ENCODE peak calls at places on chromosome 2, in seven cellular contexts. One of them, this sample, is unnamed.

GRCh38 chr2:113084249-113085000 is 16.7 kb downstream of the IL1F10 start:
- DNase-seq in RWPE2: no peak
- DNase-seq in CD4-positive, alpha-beta T cell: no peak
- DNase-seq in ELR: peak; percentile 44
- DNase-seq in fibroblast of the aortic adventitia: peak; percentile 44
- DNase-seq in lower lobe of right lung: no peak
- DNase-seq in IMR-90: no peak
- DNase-seq in this sample: no peak

GRCh38 chr2:1824202-1824905 is 80.0 kb upstream of the PXDN start:
- DNase-seq in RWPE2: no peak
- DNase-seq in CD4-positive, alpha-beta T cell: no peak
- DNase-seq in ELR: peak; percentile 16
- DNase-seq in fibroblast of the aortic adventitia: peak; percentile 26
- DNase-seq in lower lobe of right lung: no peak
- DNase-seq in IMR-90: no peak
- DNase-seq in this sample: no peak

GRCh38 chr2:217256261-217256660 is 396.4 kb upstream of the TNP1 start:
- DNase-seq in RWPE2: no peak
- DNase-seq in CD4-positive, alpha-beta T cell: no peak
- DNase-seq in ELR: no peak
- DNase-seq in fibroblast of the aortic adventitia: peak; percentile 30
- DNase-seq in lower lobe of right lung: no peak
- DNase-seq in IMR-90: peak; percentile 51
- DNase-seq in this sample: no peak

GRCh38 chr2:145595296-145595695 is 1075.4 kb upstream of the ZEB2 start:
- DNase-seq in RWPE2: no peak
- DNase-seq in CD4-positive, alpha-beta T cell: no peak
- DNase-seq in ELR: peak; percentile 48
- DNase-seq in fibroblast of the aortic adventitia: peak; percentile 15
- DNase-seq in lower lobe of right lung: no peak
- DNase-seq in IMR-90: no peak
- DNase-seq in this sample: no peak

GRCh38 chr2:36477315-36477714 is 120.7 kb downstream of the FEZ2 start:
- DNase-seq in RWPE2: no peak
- DNase-seq in CD4-positive, alpha-beta T cell: no peak
- DNase-seq in ELR: no peak
- DNase-seq in fibroblast of the aortic adventitia: no peak
- DNase-seq in lower lobe of right lung: no peak
- DNase-seq in IMR-90: no peak
- DNase-seq in this sample: no peak

GRCh38 chr2:173881466-173881865 is 83.7 kb downstream of the SP3 start:
- DNase-seq in RWPE2: no peak
- DNase-seq in CD4-positive, alpha-beta T cell: no peak
- DNase-seq in ELR: no peak
- DNase-seq in fibroblast of the aortic adventitia: peak; percentile 47
- DNase-seq in lower lobe of right lung: no peak
- DNase-seq in IMR-90: peak; percentile 7
- DNase-seq in this sample: no peak

GRCh38 chr2:39256040-39256439 is 12.3 kb upstream of the CDKL4 start:
- DNase-seq in RWPE2: no peak
- DNase-seq in CD4-positive, alpha-beta T cell: no peak
- DNase-seq in ELR: no peak
- DNase-seq in fibroblast of the aortic adventitia: no peak
- DNase-seq in lower lobe of right lung: no peak
- DNase-seq in IMR-90: no peak
- DNase-seq in this sample: no peak

GRCh38 chr2:105361132-105361889 is 24.0 kb downstream of the C2orf49 start:
- DNase-seq in RWPE2: no peak
- DNase-seq in CD4-positive, alpha-beta T cell: peak; percentile 52
- DNase-seq in ELR: no peak
- DNase-seq in fibroblast of the aortic adventitia: no peak
- DNase-seq in lower lobe of right lung: no peak
- DNase-seq in IMR-90: no peak
- DNase-seq in this sample: peak; percentile 38

GRCh38 chr2:26300234-26300641 is 45.7 kb upstream of the SELENOI start:
- DNase-seq in RWPE2: no peak
- DNase-seq in CD4-positive, alpha-beta T cell: no peak
- DNase-seq in ELR: peak; percentile 12
- DNase-seq in fibroblast of the aortic adventitia: peak; percentile 50
- DNase-seq in lower lobe of right lung: no peak
- DNase-seq in IMR-90: peak; percentile 28
- DNase-seq in this sample: no peak

GRCh38 chr2:14543284-14543683 is 89.2 kb upstream of the LRATD1 start:
- DNase-seq in RWPE2: no peak
- DNase-seq in CD4-positive, alpha-beta T cell: no peak
- DNase-seq in ELR: no peak
- DNase-seq in fibroblast of the aortic adventitia: no peak
- DNase-seq in lower lobe of right lung: no peak
- DNase-seq in IMR-90: peak; percentile 54
- DNase-seq in this sample: no peak

GRCh38 chr2:164697688-164698290 is 76.5 kb upstream of the GRB14 start:
- DNase-seq in RWPE2: no peak
- DNase-seq in CD4-positive, alpha-beta T cell: no peak
- DNase-seq in ELR: peak; percentile 45
- DNase-seq in fibroblast of the aortic adventitia: no peak
- DNase-seq in lower lobe of right lung: no peak
- DNase-seq in IMR-90: no peak
- DNase-seq in this sample: no peak

This sample was measured in activated T-cell treated with anti-CD3 and anti-CD28 coated beads, Interleukin-2, amount 50 U/mL, for 1 hour.